ENCODE peak calls at places on chromosomes 1 and 21, in eight cellular contexts. One of them, this sample, is unnamed.

GRCh38 chr1:196295766-196296165 is 312.5 kb downstream of the KCNT2 start:
- DNase-seq in fibroblast of lung: no peak
- DNase-seq in neural progenitor cell: no peak
- DNase-seq in breast epithelium: no peak
- DNase-seq in suprapubic skin: no peak
- DNase-seq in PC-3: peak
- DNase-seq in H9: no peak
- DNase-seq in HL-60: no peak
- DNase-seq in this sample: no peak

GRCh38 chr1:62311473-62311943 is 7.7 kb downstream of the KANK4 start:
- DNase-seq in fibroblast of lung: no peak
- DNase-seq in neural progenitor cell: peak
- DNase-seq in breast epithelium: no peak
- DNase-seq in suprapubic skin: no peak
- DNase-seq in PC-3: no peak
- DNase-seq in H9: no peak
- DNase-seq in HL-60: no peak
- DNase-seq in this sample: no peak

GRCh38 chr1:58251415-58252073 is 295.0 kb downstream of the OMA1 start:
- DNase-seq in fibroblast of lung: no peak
- DNase-seq in neural progenitor cell: peak
- DNase-seq in breast epithelium: no peak
- DNase-seq in suprapubic skin: no peak
- DNase-seq in PC-3: peak
- DNase-seq in H9: peak
- DNase-seq in HL-60: peak
- DNase-seq in this sample: no peak

GRCh38 chr1:59232209-59232608 is 64.7 kb upstream of the FGGY start:
- DNase-seq in fibroblast of lung: peak
- DNase-seq in neural progenitor cell: no peak
- DNase-seq in breast epithelium: no peak
- DNase-seq in suprapubic skin: no peak
- DNase-seq in PC-3: no peak
- DNase-seq in H9: no peak
- DNase-seq in HL-60: no peak
- DNase-seq in this sample: no peak

GRCh38 chr1:167683641-167684502 is 37.9 kb upstream of the MPZL1 start:
- DNase-seq in fibroblast of lung: peak
- DNase-seq in neural progenitor cell: peak
- DNase-seq in breast epithelium: peak
- DNase-seq in suprapubic skin: no peak
- DNase-seq in PC-3: peak
- DNase-seq in H9: peak
- DNase-seq in HL-60: no peak
- DNase-seq in this sample: no peak

GRCh38 chr1:3695326-3696217 is 43.3 kb downstream of the TP73 start:
- DNase-seq in fibroblast of lung: peak
- DNase-seq in neural progenitor cell: peak
- DNase-seq in breast epithelium: no peak
- DNase-seq in suprapubic skin: no peak
- DNase-seq in PC-3: peak
- DNase-seq in H9: peak
- DNase-seq in HL-60: no peak
- DNase-seq in this sample: peak

GRCh38 chr1:36464605-36465393 is 615 bp upstream of the MRPS15 start:
- DNase-seq in fibroblast of lung: no peak
- DNase-seq in neural progenitor cell: no peak
- DNase-seq in breast epithelium: no peak
- DNase-seq in suprapubic skin: no peak
- DNase-seq in PC-3: no peak
- DNase-seq in H9: no peak
- DNase-seq in HL-60: no peak
- DNase-seq in this sample: no peak

GRCh38 chr1:224488806-224489584 is 54.4 kb upstream of the WDR26 start:
- DNase-seq in fibroblast of lung: peak
- DNase-seq in neural progenitor cell: no peak
- DNase-seq in breast epithelium: no peak
- DNase-seq in suprapubic skin: no peak
- DNase-seq in PC-3: no peak
- DNase-seq in H9: no peak
- DNase-seq in HL-60: no peak
- DNase-seq in this sample: no peak

GRCh38 chr1:43707191-43708005 is at the start of gene ST3GAL3:
- DNase-seq in fibroblast of lung: peak
- DNase-seq in neural progenitor cell: peak
- DNase-seq in breast epithelium: peak
- DNase-seq in suprapubic skin: peak
- DNase-seq in PC-3: peak
- DNase-seq in H9: peak
- DNase-seq in HL-60: peak
- DNase-seq in this sample: peak

GRCh38 chr1:101073836-101074235 is 48.3 kb upstream of the DPH5 start:
- DNase-seq in fibroblast of lung: no peak
- DNase-seq in neural progenitor cell: no peak
- DNase-seq in breast epithelium: no peak
- DNase-seq in suprapubic skin: no peak
- DNase-seq in PC-3: no peak
- DNase-seq in H9: no peak
- DNase-seq in HL-60: no peak
- DNase-seq in this sample: no peak

GRCh38 chr1:153476491-153477093 is 16.1 kb upstream of the S100A7 start:
- DNase-seq in fibroblast of lung: no peak
- DNase-seq in neural progenitor cell: no peak
- DNase-seq in breast epithelium: no peak
- DNase-seq in suprapubic skin: peak
- DNase-seq in PC-3: no peak
- DNase-seq in H9: no peak
- DNase-seq in HL-60: no peak
- DNase-seq in this sample: no peak

GRCh38 chr1:23553896-23554480 is 5.3 kb downstream of the ID3 start:
- DNase-seq in fibroblast of lung: no peak
- DNase-seq in neural progenitor cell: peak
- DNase-seq in breast epithelium: no peak
- DNase-seq in suprapubic skin: no peak
- DNase-seq in PC-3: no peak
- DNase-seq in H9: peak
- DNase-seq in HL-60: no peak
- DNase-seq in this sample: no peak

GRCh38 chr1:221286399-221286798 is 407.2 kb downstream of the HLX start:
- DNase-seq in fibroblast of lung: no peak
- DNase-seq in neural progenitor cell: peak
- DNase-seq in breast epithelium: no peak
- DNase-seq in suprapubic skin: no peak
- DNase-seq in PC-3: no peak
- DNase-seq in H9: no peak
- DNase-seq in HL-60: no peak
- DNase-seq in this sample: no peak

GRCh38 chr1:20185834-20186782 is at the start of the genes PLA2G2C and UBXN10:
- DNase-seq in fibroblast of lung: no peak
- DNase-seq in neural progenitor cell: peak
- DNase-seq in breast epithelium: peak
- DNase-seq in suprapubic skin: no peak
- DNase-seq in PC-3: no peak
- DNase-seq in H9: peak
- DNase-seq in HL-60: no peak
- DNase-seq in this sample: peak

GRCh38 chr1:101308001-101308659 is 71.3 kb downstream of the S1PR1 start:
- DNase-seq in fibroblast of lung: no peak
- DNase-seq in neural progenitor cell: no peak
- DNase-seq in breast epithelium: no peak
- DNase-seq in suprapubic skin: no peak
- DNase-seq in PC-3: no peak
- DNase-seq in H9: no peak
- DNase-seq in HL-60: no peak
- DNase-seq in this sample: no peak

GRCh38 chr21:34126269-34126668 is 52.9 kb downstream of the MRPS6 start:
- DNase-seq in fibroblast of lung: peak
- DNase-seq in neural progenitor cell: peak
- DNase-seq in breast epithelium: no peak
- DNase-seq in suprapubic skin: no peak
- DNase-seq in PC-3: no peak
- DNase-seq in H9: no peak
- DNase-seq in HL-60: no peak
- DNase-seq in this sample: no peak

GRCh38 chr21:44829507-44830092 is 11.7 kb upstream of the SUMO3 start:
- DNase-seq in fibroblast of lung: no peak
- DNase-seq in neural progenitor cell: no peak
- DNase-seq in breast epithelium: no peak
- DNase-seq in suprapubic skin: no peak
- DNase-seq in PC-3: no peak
- DNase-seq in H9: no peak
- DNase-seq in HL-60: no peak
- DNase-seq in this sample: no peak

GRCh38 chr1:180672105-180672504 is 40.3 kb downstream of the XPR1 start:
- DNase-seq in fibroblast of lung: peak
- DNase-seq in neural progenitor cell: no peak
- DNase-seq in breast epithelium: no peak
- DNase-seq in suprapubic skin: no peak
- DNase-seq in PC-3: peak
- DNase-seq in H9: no peak
- DNase-seq in HL-60: no peak
- DNase-seq in this sample: no peak

GRCh38 chr1:26020390-26020789 is 1.2 kb upstream of the EXTL1 start:
- DNase-seq in fibroblast of lung: no peak
- DNase-seq in neural progenitor cell: no peak
- DNase-seq in breast epithelium: peak
- DNase-seq in suprapubic skin: no peak
- DNase-seq in PC-3: no peak
- DNase-seq in H9: no peak
- DNase-seq in HL-60: no peak
- DNase-seq in this sample: no peak

GRCh38 chr1:204971700-204972336 is 71.2 kb upstream of the CNTN2 start:
- DNase-seq in fibroblast of lung: peak
- DNase-seq in neural progenitor cell: no peak
- DNase-seq in breast epithelium: no peak
- DNase-seq in suprapubic skin: no peak
- DNase-seq in PC-3: peak
- DNase-seq in H9: no peak
- DNase-seq in HL-60: peak
- DNase-seq in this sample: no peak

GRCh38 chr1:229509576-229509975 is 1.4 kb upstream of the NUP133 start:
- DNase-seq in fibroblast of lung: peak
- DNase-seq in neural progenitor cell: no peak
- DNase-seq in breast epithelium: no peak
- DNase-seq in suprapubic skin: no peak
- DNase-seq in PC-3: peak
- DNase-seq in H9: no peak
- DNase-seq in HL-60: peak
- DNase-seq in this sample: no peak

GRCh38 chr1:19892628-19893168 is 10.5 kb downstream of the OTUD3 start:
- DNase-seq in fibroblast of lung: peak
- DNase-seq in neural progenitor cell: no peak
- DNase-seq in breast epithelium: no peak
- DNase-seq in suprapubic skin: no peak
- DNase-seq in PC-3: no peak
- DNase-seq in H9: no peak
- DNase-seq in HL-60: no peak
- DNase-seq in this sample: no peak

GRCh38 chr1:167502719-167503452 is 15.4 kb downstream of the CD247 start:
- DNase-seq in fibroblast of lung: no peak
- DNase-seq in neural progenitor cell: peak
- DNase-seq in breast epithelium: no peak
- DNase-seq in suprapubic skin: no peak
- DNase-seq in PC-3: no peak
- DNase-seq in H9: peak
- DNase-seq in HL-60: no peak
- DNase-seq in this sample: no peak

GRCh38 chr21:41924355-41924754 is 29.5 kb downstream of the C2CD2 start:
- DNase-seq in fibroblast of lung: peak
- DNase-seq in neural progenitor cell: no peak
- DNase-seq in breast epithelium: no peak
- DNase-seq in suprapubic skin: no peak
- DNase-seq in PC-3: no peak
- DNase-seq in H9: no peak
- DNase-seq in HL-60: no peak
- DNase-seq in this sample: no peak
- H3K27ac ChIP-seq in fibroblast of lung: peak
- H3K27ac ChIP-seq in neural progenitor cell: no peak
- H3K27ac ChIP-seq in breast epithelium: peak
- H3K27ac ChIP-seq in suprapubic skin: no peak
- H3K27ac ChIP-seq in PC-3: no peak
- H3K27ac ChIP-seq in H9: no peak
- H3K27ac ChIP-seq in HL-60: no peak
- H3K27ac ChIP-seq in this sample: no peak

DNA sequence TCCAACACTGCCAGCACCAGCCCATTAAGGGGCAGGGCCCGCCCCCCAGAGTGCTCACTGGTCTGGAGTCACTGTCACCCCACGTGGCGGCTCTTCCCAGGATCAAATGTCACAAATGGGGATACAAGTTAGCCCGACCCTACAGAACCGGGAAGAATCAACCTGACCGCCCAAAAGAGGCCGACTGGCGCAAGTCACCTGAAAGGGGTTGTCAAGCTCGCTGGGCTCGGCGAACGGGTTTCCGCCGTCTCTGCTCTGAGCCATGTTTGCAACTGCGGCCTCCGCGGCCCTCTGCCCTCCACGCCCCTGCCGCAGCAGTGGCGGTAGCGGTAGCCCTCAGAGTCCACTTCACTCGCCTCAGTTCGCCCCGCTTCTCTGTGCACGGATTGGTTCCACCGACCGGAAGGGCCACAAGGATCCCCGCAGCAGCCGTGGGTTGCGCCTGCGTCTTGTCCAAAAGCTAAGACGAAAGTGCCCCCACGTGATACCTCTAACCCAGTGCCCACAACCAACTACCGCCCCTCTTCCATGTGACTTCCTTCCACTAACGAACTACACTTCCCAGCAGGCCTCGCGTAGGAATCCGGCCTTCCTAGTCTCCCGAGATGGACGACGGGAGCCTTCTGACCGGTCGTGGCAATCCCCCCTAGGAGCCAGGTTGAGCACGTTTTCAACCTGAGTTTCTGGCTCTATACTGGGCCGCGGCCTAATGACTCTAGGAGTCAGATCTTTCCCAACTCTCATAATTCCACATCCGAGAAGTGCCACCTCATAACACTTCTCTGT is at the start of gene SCAMP3:
- DNase-seq in fibroblast of lung: peak
- DNase-seq in neural progenitor cell: peak
- DNase-seq in breast epithelium: peak
- DNase-seq in suprapubic skin: peak
- DNase-seq in PC-3: peak
- DNase-seq in H9: peak
- DNase-seq in HL-60: peak
- DNase-seq in this sample: peak
- TF ChIP-seq CTCF in fibroblast of lung: no peak
- TF ChIP-seq CTCF in neural progenitor cell: no peak
- TF ChIP-seq CTCF in breast epithelium: no peak
- TF ChIP-seq CTCF in suprapubic skin: no peak
- TF ChIP-seq CTCF in PC-3: no peak
- TF ChIP-seq CTCF in H9: no peak
- TF ChIP-seq CTCF in HL-60: no peak
- TF ChIP-seq CTCF in this sample: no peak

GRCh38 chr1:21916447-21917240 is 20.5 kb downstream of the HSPG2 start:
- DNase-seq in fibroblast of lung: no peak
- DNase-seq in neural progenitor cell: no peak
- DNase-seq in breast epithelium: no peak
- DNase-seq in suprapubic skin: no peak
- DNase-seq in PC-3: no peak
- DNase-seq in H9: no peak
- DNase-seq in HL-60: no peak
- DNase-seq in this sample: no peak
- H3K27ac ChIP-seq in fibroblast of lung: no peak
- H3K27ac ChIP-seq in neural progenitor cell: no peak
- H3K27ac ChIP-seq in breast epithelium: peak
- H3K27ac ChIP-seq in suprapubic skin: no peak
- H3K27ac ChIP-seq in PC-3: no peak
- H3K27ac ChIP-seq in H9: no peak
- H3K27ac ChIP-seq in HL-60: no peak
- H3K27ac ChIP-seq in this sample: no peak

GRCh38 chr1:41423511-41424191 is 60.8 kb downstream of the EDN2 start:
- DNase-seq in fibroblast of lung: no peak
- DNase-seq in neural progenitor cell: peak
- DNase-seq in breast epithelium: peak
- DNase-seq in suprapubic skin: no peak
- DNase-seq in PC-3: peak
- DNase-seq in H9: peak
- DNase-seq in HL-60: no peak
- DNase-seq in this sample: no peak
- TF ChIP-seq CTCF in fibroblast of lung: peak
- TF ChIP-seq CTCF in neural progenitor cell: peak
- TF ChIP-seq CTCF in breast epithelium: no peak
- TF ChIP-seq CTCF in suprapubic skin: no peak
- TF ChIP-seq CTCF in PC-3: peak
- TF ChIP-seq CTCF in H9: peak
- TF ChIP-seq CTCF in HL-60: no peak
- TF ChIP-seq CTCF in this sample: no peak

This sample was measured in CD4-positive, alpha-beta T cell.